ENCODE peak calls at places on chromosomes 13 and 19, in nine cellular contexts. U, L, J, Q, R, K, H, Z and S are unnamed samples.

GRCh38 chr19:37654525-37654832 is 786 bp downstream of the ZFP30 start:
- DNase-seq in Q (no peak), L (no peak), J (no peak), K (peak), Z (peak), U (no peak), R (peak), H (no peak), S (peak)

GRCh38 chr13:110455941-110456340 is 105.6 kb downstream of the RAB20 start:
- DNase-seq in K (peak), Z (peak), H (no peak), J (peak), U (peak), R (peak), L (peak), Q (peak), S (peak)

GRCh38 chr19:19627442-19627715 is 641 bp downstream of the LPAR2 start:
- DNase-seq in H (no peak), Q (no peak), L (no peak), Z (no peak), K (no peak), R (no peak), J (no peak), U (no peak), S (no peak)

GRCh38 chr19:33723512-33723911 is 73.2 kb upstream of the KCTD15 start:
- DNase-seq in U (no peak), H (no peak), Q (no peak), Z (no peak), J (no peak), K (no peak), L (no peak), R (no peak), S (no peak)

GRCh38 chr19:45786533-45786894 is 4.2 kb upstream of the DMPK start:
- DNase-seq in Q (no peak), K (no peak), U (no peak), R (no peak), L (no peak), Z (no peak), J (peak), H (no peak), S (no peak)

GRCh38 chr19:46748325-46749109 is 2.3 kb upstream of the STRN4 start:
- DNase-seq in U (peak), K (no peak), Q (peak), H (no peak), R (peak), J (peak), L (peak), Z (peak), S (peak)

GRCh38 chr13:43364210-43365041 is 341.0 kb downstream of the DNAJC15 start:
- DNase-seq in R (no peak), K (peak), Z (peak), Q (no peak), H (no peak), J (no peak), L (no peak), U (no peak), S (no peak)

GRCh38 chr19:21595185-21595584 is 89.8 kb downstream of the ZNF429 start:
- DNase-seq in L (no peak), J (no peak), Q (no peak), R (no peak), H (no peak), U (no peak), K (no peak), Z (no peak), S (no peak)

GRCh38 chr13:112451512-112452379 is 75.6 kb downstream of the SPACA7 start:
- DNase-seq in U (no peak), Q (no peak), K (no peak), H (no peak), R (no peak), L (no peak), Z (no peak), J (no peak), S (no peak)

GRCh38 chr19:39356647-39357046 is 14.4 kb downstream of the SAMD4B start:
- DNase-seq in R (no peak), Q (no peak), Z (no peak), H (no peak), U (no peak), J (no peak), L (no peak), K (no peak), S (no peak)

GRCh38 chr19:35436477-35437141 is 11.4 kb upstream of the FFAR2 start:
- DNase-seq in J (peak), Q (peak), R (no peak), L (no peak), U (peak), K (peak), H (no peak), Z (peak), S (no peak)

GRCh38 chr19:17020823-17021222 is 5.8 kb downstream of the CPAMD8 start:
- DNase-seq in L (no peak), H (no peak), Q (no peak), K (peak), J (no peak), Z (peak), R (no peak), U (no peak), S (peak)

GRCh38 chr19:29489182-29489951 is 36.4 kb upstream of the VSTM2B start:
- DNase-seq in U (no peak), R (no peak), J (no peak), H (no peak), K (no peak), Q (no peak), L (no peak), Z (no peak), S (no peak)

GRCh38 chr13:102091231-102091630 is 310.6 kb downstream of the FGF14 start:
- DNase-seq in H (no peak), K (peak), U (no peak), Z (no peak), R (no peak), J (no peak), L (no peak), Q (peak), S (peak)

GRCh38 chr19:12610540-12611360 is at the start of the genes ZNF490 and ZNF791:
- DNase-seq in J (peak), R (peak), K (peak), Z (peak), H (peak), Q (peak), L (peak), U (peak), S (peak)